ENCODE peak calls at places on chromosomes 2 and 18, in four cellular contexts. One of them, this sample, is unnamed.

GRCh38 chr2:73859721-73860586 is 31.2 kb downstream of the STAMBP start:
- DNase-seq in fibroblast of lung: peak; percentile 82
- DNase-seq in lower lobe of right lung: no peak
- DNase-seq in K562: peak; percentile 23
- DNase-seq in this sample: peak; percentile 26

GRCh38 chr2:203535784-203536590 is 886 bp upstream of the RAPH1 start:
- DNase-seq in fibroblast of lung: peak; percentile 12
- DNase-seq in lower lobe of right lung: no peak
- DNase-seq in K562: peak; percentile 28
- DNase-seq in this sample: peak; percentile 48

GRCh38 chr2:183063083-183063482 is 15.5 kb upstream of the DUSP19 start:
- DNase-seq in fibroblast of lung: peak; percentile 73
- DNase-seq in lower lobe of right lung: no peak
- DNase-seq in K562: peak; percentile 30
- DNase-seq in this sample: no peak

GRCh38 chr2:16656784-16657391 is 8.7 kb downstream of the CYRIA start:
- DNase-seq in fibroblast of lung: no peak
- DNase-seq in lower lobe of right lung: peak; percentile 56
- DNase-seq in K562: no peak
- DNase-seq in this sample: no peak

GRCh38 chr2:96763511-96764252 is 3.0 kb downstream of the CNNM4 start:
- DNase-seq in fibroblast of lung: no peak
- DNase-seq in lower lobe of right lung: no peak
- DNase-seq in K562: peak; percentile 67
- DNase-seq in this sample: no peak

GRCh38 chr2:23585218-23585945 is 200.4 kb downstream of the KLHL29 start:
- DNase-seq in fibroblast of lung: no peak
- DNase-seq in lower lobe of right lung: peak; percentile 26
- DNase-seq in K562: no peak
- DNase-seq in this sample: no peak

GRCh38 chr18:31091350-31091749 is 10.9 kb downstream of the DSC2 start:
- DNase-seq in fibroblast of lung: no peak
- DNase-seq in lower lobe of right lung: no peak
- DNase-seq in K562: no peak
- DNase-seq in this sample: no peak

GRCh38 chr2:30265441-30266015 is 34.2 kb downstream of the LBH start:
- DNase-seq in fibroblast of lung: peak; percentile 71
- DNase-seq in lower lobe of right lung: no peak
- DNase-seq in K562: no peak
- DNase-seq in this sample: no peak

GRCh38 chr2:86790134-86790827 is 432 bp downstream of the CD8A start:
- DNase-seq in fibroblast of lung: no peak
- DNase-seq in lower lobe of right lung: no peak
- DNase-seq in K562: no peak
- DNase-seq in this sample: no peak

GRCh38 chr2:187916799-187917198 is 362.6 kb upstream of the TFPI start:
- DNase-seq in fibroblast of lung: no peak
- DNase-seq in lower lobe of right lung: no peak
- DNase-seq in K562: no peak
- DNase-seq in this sample: no peak

GRCh38 chr18:10270160-10270571 is 184.3 kb upstream of the APCDD1 start:
- DNase-seq in fibroblast of lung: peak; percentile 18
- DNase-seq in lower lobe of right lung: no peak
- DNase-seq in K562: no peak
- DNase-seq in this sample: peak; percentile 18

GRCh38 chr2:205768341-205768740 is 86.0 kb downstream of the NRP2 start:
- DNase-seq in fibroblast of lung: no peak
- DNase-seq in lower lobe of right lung: no peak
- DNase-seq in K562: no peak
- DNase-seq in this sample: no peak

GRCh38 chr18:76232010-76232409 is 263.0 kb downstream of the ZNF516 start:
- DNase-seq in fibroblast of lung: no peak
- DNase-seq in lower lobe of right lung: no peak
- DNase-seq in K562: no peak
- DNase-seq in this sample: no peak

GRCh38 chr2:237593596-237594310 is 3.2 kb upstream of the RAB17 start:
- DNase-seq in fibroblast of lung: no peak
- DNase-seq in lower lobe of right lung: no peak
- DNase-seq in K562: no peak
- DNase-seq in this sample: no peak

GRCh38 chr2:216645636-216645950 is 12.4 kb downstream of the IGFBP2 start:
- DNase-seq in fibroblast of lung: no peak
- DNase-seq in lower lobe of right lung: no peak
- DNase-seq in K562: no peak
- DNase-seq in this sample: no peak

GRCh38 chr2:179020156-179020750 is 29.7 kb downstream of the CCDC141 start:
- DNase-seq in fibroblast of lung: no peak
- DNase-seq in lower lobe of right lung: no peak
- DNase-seq in K562: peak; percentile 27
- DNase-seq in this sample: no peak

GRCh38 chr2:32572737-32573136 is 55.1 kb upstream of the TTC27 start:
- DNase-seq in fibroblast of lung: no peak
- DNase-seq in lower lobe of right lung: no peak
- DNase-seq in K562: no peak
- DNase-seq in this sample: no peak

GRCh38 chr18:9101730-9102390 is 639 bp upstream of the NDUFV2 start:
- DNase-seq in fibroblast of lung: peak; percentile 84
- DNase-seq in lower lobe of right lung: no peak
- DNase-seq in K562: peak; percentile 74
- DNase-seq in this sample: no peak

GRCh38 chr18:53056064-53056463 is 716.1 kb downstream of the DCC start:
- DNase-seq in fibroblast of lung: no peak
- DNase-seq in lower lobe of right lung: no peak
- DNase-seq in K562: no peak
- DNase-seq in this sample: no peak

GRCh38 chr2:109244750-109245382 is 115.9 kb downstream of the SH3RF3 start:
- DNase-seq in fibroblast of lung: no peak
- DNase-seq in lower lobe of right lung: no peak
- DNase-seq in K562: no peak
- DNase-seq in this sample: no peak

GRCh38 chr18:3037423-3037915 is 24.5 kb upstream of the LPIN2 start:
- DNase-seq in fibroblast of lung: peak; percentile 76
- DNase-seq in lower lobe of right lung: no peak
- DNase-seq in K562: peak; percentile 82
- DNase-seq in this sample: no peak

GRCh38 chr2:149422337-149422990 is 92.1 kb downstream of the LYPD6 start:
- DNase-seq in fibroblast of lung: peak; percentile 40
- DNase-seq in lower lobe of right lung: no peak
- DNase-seq in K562: no peak
- DNase-seq in this sample: no peak

GRCh38 chr18:64132871-64133270 is 16.0 kb downstream of the LINC00305 start:
- DNase-seq in fibroblast of lung: no peak
- DNase-seq in lower lobe of right lung: no peak
- DNase-seq in K562: no peak
- DNase-seq in this sample: no peak

GRCh38 chr2:118718921-118719320 is 128.5 kb downstream of the EN1 start:
- DNase-seq in fibroblast of lung: no peak
- DNase-seq in lower lobe of right lung: no peak
- DNase-seq in K562: no peak
- DNase-seq in this sample: no peak

GRCh38 chr2:37415128-37415817 is 70.8 kb downstream of the QPCT start:
- DNase-seq in fibroblast of lung: peak; percentile 66
- DNase-seq in lower lobe of right lung: no peak
- DNase-seq in K562: peak; percentile 84
- DNase-seq in this sample: peak; percentile 20

GRCh38 chr2:47225061-47225783 is 70.1 kb upstream of the STPG4 start:
- DNase-seq in fibroblast of lung: peak; percentile 96
- DNase-seq in lower lobe of right lung: peak; percentile 60
- DNase-seq in K562: peak; percentile 77
- DNase-seq in this sample: peak; percentile 26

GRCh38 chr2:26552641-26553040 is 74.7 kb upstream of the OTOF start:
- DNase-seq in fibroblast of lung: no peak
- DNase-seq in lower lobe of right lung: no peak
- DNase-seq in K562: no peak
- DNase-seq in this sample: no peak

GRCh38 chr2:209960676-209961630 is 41.5 kb upstream of the RPE start:
- DNase-seq in fibroblast of lung: peak; percentile 61
- DNase-seq in lower lobe of right lung: peak; percentile 49
- DNase-seq in K562: peak; percentile 61
- DNase-seq in this sample: peak; percentile 86

GRCh38 chr2:231272961-231273360 is 74.5 kb downstream of the ARMC9 start:
- DNase-seq in fibroblast of lung: no peak
- DNase-seq in lower lobe of right lung: no peak
- DNase-seq in K562: no peak
- DNase-seq in this sample: no peak

GRCh38 chr2:43333096-43333655 is 106.8 kb upstream of the ZFP36L2 start:
- DNase-seq in fibroblast of lung: no peak
- DNase-seq in lower lobe of right lung: no peak
- DNase-seq in K562: no peak
- DNase-seq in this sample: no peak

GRCh38 chr2:50143822-50144575 is 887.9 kb downstream of the NRXN1 start:
- DNase-seq in fibroblast of lung: peak; percentile 41
- DNase-seq in lower lobe of right lung: no peak
- DNase-seq in K562: peak; percentile 4
- DNase-seq in this sample: peak; percentile 18

GRCh38 chr2:134399096-134399495 is 145.2 kb downstream of the MGAT5 start:
- DNase-seq in fibroblast of lung: peak; percentile 34
- DNase-seq in lower lobe of right lung: no peak
- DNase-seq in K562: no peak
- DNase-seq in this sample: no peak

GRCh38 chr2:213150315-213150951 is 979 bp downstream of the IKZF2 start:
- DNase-seq in fibroblast of lung: peak; percentile 13
- DNase-seq in lower lobe of right lung: no peak
- DNase-seq in K562: peak; percentile 0
- DNase-seq in this sample: no peak

GRCh38 chr18:27723168-27723567 is 453.8 kb downstream of the CDH2 start:
- DNase-seq in fibroblast of lung: no peak
- DNase-seq in lower lobe of right lung: no peak
- DNase-seq in K562: no peak
- DNase-seq in this sample: no peak

GRCh38 chr18:80035997-80036396 is 1.8 kb downstream of the RBFA start:
- DNase-seq in fibroblast of lung: no peak
- DNase-seq in lower lobe of right lung: no peak
- DNase-seq in K562: peak; percentile 71
- DNase-seq in this sample: no peak

GRCh38 chr2:127560201-127560928 is 24.9 kb downstream of the MYO7B start:
- DNase-seq in fibroblast of lung: no peak
- DNase-seq in lower lobe of right lung: no peak
- DNase-seq in K562: no peak
- DNase-seq in this sample: no peak

GRCh38 chr2:101267671-101268656 is 15.3 kb downstream of the CNOT11 start:
- DNase-seq in fibroblast of lung: no peak
- DNase-seq in lower lobe of right lung: no peak
- DNase-seq in K562: no peak
- DNase-seq in this sample: no peak

GRCh38 chr2:55894720-55895119 is 28.9 kb downstream of the EFEMP1 start:
- DNase-seq in fibroblast of lung: no peak
- DNase-seq in lower lobe of right lung: no peak
- DNase-seq in K562: no peak
- DNase-seq in this sample: no peak
- H3K4me3 ChIP-seq in fibroblast of lung: no peak overlapping the region
- H3K4me3 ChIP-seq in lower lobe of right lung: no peak overlapping the region
- H3K4me3 ChIP-seq in K562: no peak overlapping the region
- H3K4me3 ChIP-seq in this sample: no peak overlapping the region

DNA sequence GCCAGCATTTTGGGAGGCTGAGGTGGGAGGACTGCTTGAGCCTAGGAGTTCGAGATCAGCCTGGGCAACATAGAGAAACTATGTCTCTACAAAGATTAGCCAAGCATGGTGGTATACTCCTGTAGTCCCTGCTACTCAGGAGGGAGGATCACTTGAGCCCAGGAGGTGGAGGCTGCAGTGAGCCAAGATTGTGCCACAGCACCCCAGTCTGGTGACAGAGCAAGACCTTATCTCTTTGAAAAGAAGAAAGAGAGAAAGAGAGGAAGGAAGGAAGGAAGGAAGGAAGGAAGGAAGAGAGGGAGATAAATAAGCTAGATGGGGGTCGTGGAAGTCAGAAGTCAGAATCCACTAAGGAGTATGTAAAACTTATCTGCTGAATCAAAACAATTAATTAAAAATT is 16.2 kb downstream of the GPR75 start:
- DNase-seq in fibroblast of lung: no peak
- DNase-seq in lower lobe of right lung: no peak
- DNase-seq in K562: peak; percentile 20
- DNase-seq in this sample: no peak
- TF ChIP-seq CTCF in fibroblast of lung: no peak
- TF ChIP-seq CTCF in lower lobe of right lung: no peak
- TF ChIP-seq CTCF in K562: no peak
- TF ChIP-seq CTCF in this sample: no peak

GRCh38 chr2:207143474-207144190 is 22.1 kb downstream of the KLF7 start:
- DNase-seq in fibroblast of lung: peak; percentile 74
- DNase-seq in lower lobe of right lung: peak; percentile 79
- DNase-seq in K562: no peak
- DNase-seq in this sample: peak; percentile 57
- H3K4me3 ChIP-seq in fibroblast of lung: peak overlapping the region; percentile 41
- H3K4me3 ChIP-seq in lower lobe of right lung: peak overlapping the region; percentile 27
- H3K4me3 ChIP-seq in K562: no peak overlapping the region
- H3K4me3 ChIP-seq in this sample: no peak overlapping the region

DNA sequence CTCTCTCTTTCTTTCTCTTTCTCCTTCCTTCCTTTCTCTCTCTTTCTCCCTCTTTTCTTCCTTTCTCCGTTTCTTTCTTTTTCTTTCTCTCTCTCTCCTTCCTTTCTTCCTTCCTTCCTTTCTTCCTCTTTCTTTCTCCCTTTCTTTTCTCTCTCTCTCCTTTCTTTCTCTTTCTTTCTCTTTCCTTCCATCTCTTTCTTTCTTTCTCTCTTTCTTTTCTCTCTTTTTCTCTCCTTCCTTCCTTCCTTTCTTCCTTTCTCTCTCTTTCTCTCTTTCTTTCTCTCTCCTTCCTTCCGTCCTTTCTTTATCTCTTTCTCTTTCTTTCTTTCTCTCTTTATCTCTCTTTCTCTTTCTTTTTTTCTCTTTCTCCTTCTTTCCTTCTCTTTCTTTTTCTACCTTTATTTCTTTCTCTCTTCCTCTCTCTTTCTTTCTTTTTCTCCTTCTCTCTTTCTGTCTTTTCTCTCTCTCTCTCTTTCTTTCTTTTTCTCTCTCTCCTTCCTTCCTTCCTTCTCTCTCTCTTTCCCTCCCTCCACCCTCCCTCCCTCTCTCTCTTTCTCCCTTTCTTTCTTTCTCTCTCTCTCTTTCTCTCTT is 32.3 kb upstream of the ODC1 start:
- DNase-seq in fibroblast of lung: no peak
- DNase-seq in lower lobe of right lung: no peak
- DNase-seq in K562: no peak
- DNase-seq in this sample: no peak
- TF ChIP-seq CTCF in fibroblast of lung: no peak
- TF ChIP-seq CTCF in lower lobe of right lung: no peak
- TF ChIP-seq CTCF in K562: no peak
- TF ChIP-seq CTCF in this sample: no peak

This sample was measured in astrocyte of the cerebellum.